ENCODE peak calls at places on chromosomes 1 and 21, in six cellular contexts. R is tibial nerve, N is adrenal gland, C is A549, X is prostate gland, O is upper lobe of left lung. F is an unnamed sample.

GRCh38 chr1:40986328-40986783 is 6.9 kb downstream of the CTPS1 start:
- DNase-seq in O (peak; percentile 35), C (no peak), N (no peak), X (no peak), R (no peak), F (no peak)

GRCh38 chr1:69568435-69569280 is 936 bp downstream of the LRRC7 start:
- DNase-seq in C (no peak), O (peak; percentile 66), N (no peak), R (no peak), X (no peak), F (no peak)

GRCh38 chr1:216183007-216183406 is 240.2 kb downstream of the USH2A start:
- DNase-seq in R (no peak), C (no peak), N (no peak), O (no peak), X (no peak), F (no peak)

GRCh38 chr1:110912784-110913183 is 39.8 kb downstream of the CD53 start:
- DNase-seq in X (no peak), R (no peak), O (no peak), C (no peak), N (no peak), F (no peak)

GRCh38 chr1:181102841-181103240 is 14.3 kb downstream of the IER5 start:
- DNase-seq in C (no peak), R (no peak), O (no peak), N (no peak), X (no peak), F (no peak)

GRCh38 chr1:91552091-91552490 is 51.4 kb downstream of the CDC7 start:
- DNase-seq in O (no peak), N (no peak), C (no peak), X (no peak), R (no peak), F (no peak)

GRCh38 chr1:861714-862113 is 62.0 kb upstream of the SAMD11 start:
- DNase-seq in O (no peak), X (no peak), R (no peak), C (no peak), N (no peak), F (no peak)

GRCh38 chr1:182809414-182809957 is 19.9 kb downstream of the NPL start:
- DNase-seq in C (no peak), N (no peak), X (no peak), R (no peak), O (no peak), F (no peak)

GRCh38 chr1:159595006-159595405 is 7.4 kb downstream of the APCS start:
- DNase-seq in O (no peak), R (no peak), C (no peak), N (no peak), X (no peak), F (no peak)

GRCh38 chr1:45246760-45247159 is 40.4 kb upstream of the ZSWIM5 start:
- DNase-seq in N (peak; percentile 37), C (peak; percentile 58), O (no peak), R (no peak), X (peak; percentile 5), F (no peak)

GRCh38 chr1:14567056-14567455 is 31.4 kb upstream of the KAZN start:
- DNase-seq in C (peak; percentile 12), N (no peak), X (no peak), O (no peak), R (no peak), F (no peak)

GRCh38 chr21:46151989-46152938 is 3.1 kb downstream of the FTCD start:
- DNase-seq in C (no peak), N (peak; percentile 0), O (peak; percentile 66), X (no peak), R (no peak), F (peak; percentile 30)

GRCh38 chr21:35044770-35045538 is 4.1 kb downstream of the RUNX1 start:
- DNase-seq in X (no peak), O (no peak), C (no peak), R (no peak), N (no peak), F (no peak)

GRCh38 chr21:35046880-35047229 is 2.2 kb downstream of the RUNX1 start:
- DNase-seq in N (peak; percentile 15), X (no peak), C (no peak), O (no peak), R (no peak), F (no peak)

GRCh38 chr21:35045539-35046222 is 3.4 kb downstream of the RUNX1 start:
- DNase-seq in R (no peak), O (no peak), N (no peak), X (no peak), C (no peak), F (no peak)

GRCh38 chr21:35048183-35048601 is 910 bp downstream of the RUNX1 start:
- DNase-seq in X (no peak), N (peak; percentile 23), O (peak; percentile 40), C (peak; percentile 7), R (no peak), F (no peak)

DNA sequence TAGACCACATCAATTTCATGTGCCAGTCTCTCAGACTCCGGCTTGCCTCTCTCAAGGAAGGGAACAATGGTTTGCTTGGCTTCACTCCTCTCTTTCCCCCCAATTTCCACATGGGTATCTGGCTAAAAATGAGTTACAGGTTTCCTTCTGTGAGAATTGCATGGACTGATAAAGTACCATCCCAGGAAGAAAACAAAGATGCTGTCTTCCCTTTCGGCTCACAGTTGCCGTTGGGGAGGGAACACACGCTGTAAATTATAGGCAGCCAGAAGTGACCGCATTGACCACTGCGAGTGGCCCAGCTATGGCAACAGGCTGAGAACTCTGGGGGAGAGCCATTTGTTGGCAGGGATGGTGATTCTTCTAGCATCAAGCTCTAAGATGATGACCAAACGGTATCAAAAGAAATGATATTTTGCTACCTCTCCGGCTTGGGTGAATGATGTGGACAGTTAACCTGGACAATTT is 2.8 kb downstream of the RUNX1 start:
- DNase-seq in R (no peak), O (no peak), C (no peak), X (no peak), N (no peak), F (no peak)
- H3K4me1 ChIP-seq in R (peaks cover 28% of the 10 kb centered on the region), O (peaks cover 40% of the 10 kb centered on the region), C (peaks cover 31% of the 10 kb centered on the region), X (peaks cover 3% of the 10 kb centered on the region), N (peaks cover 5% of the 10 kb centered on the region), F (no peaks in the 10 kb centered on the region)

GRCh38 chr1:2979191-2980072 is 41.8 kb upstream of the ACTRT2 start:
- DNase-seq in N (no peak), C (no peak), X (no peak), O (peak; percentile 66), R (no peak), F (no peak)
- TF ChIP-seq POLR2A in N (no peak), C (no peak), X (no peak), O (no peak), R (no peak), F (no peak)

GRCh38 chr21:44800103-44800502 is 1.5 kb downstream of the UBE2G2 start:
- DNase-seq in O (no peak), R (peak; percentile 45), C (peak; percentile 43), X (no peak), N (no peak), F (no peak)
- H3K4me3 ChIP-seq in O (no peak overlapping the region), R (peak overlapping the region; percentile 98), C (peak overlapping the region; percentile 91), X (no peak overlapping the region), N (no peak overlapping the region), F (no peak overlapping the region)

GRCh38 chr21:44927259-44927586 is 6.5 kb upstream of the ITGB2 start:
- DNase-seq in R (no peak), N (no peak), X (no peak), C (no peak), O (no peak), F (no peak)
- H3K4me1 ChIP-seq in R (peaks cover 67% of the 10 kb centered on the region), N (peaks cover 27% of the 10 kb centered on the region), X (peaks cover 8% of the 10 kb centered on the region), C (peaks cover 45% of the 10 kb centered on the region), O (peaks cover 68% of the 10 kb centered on the region), F (peaks cover 30% of the 10 kb centered on the region)

DNA sequence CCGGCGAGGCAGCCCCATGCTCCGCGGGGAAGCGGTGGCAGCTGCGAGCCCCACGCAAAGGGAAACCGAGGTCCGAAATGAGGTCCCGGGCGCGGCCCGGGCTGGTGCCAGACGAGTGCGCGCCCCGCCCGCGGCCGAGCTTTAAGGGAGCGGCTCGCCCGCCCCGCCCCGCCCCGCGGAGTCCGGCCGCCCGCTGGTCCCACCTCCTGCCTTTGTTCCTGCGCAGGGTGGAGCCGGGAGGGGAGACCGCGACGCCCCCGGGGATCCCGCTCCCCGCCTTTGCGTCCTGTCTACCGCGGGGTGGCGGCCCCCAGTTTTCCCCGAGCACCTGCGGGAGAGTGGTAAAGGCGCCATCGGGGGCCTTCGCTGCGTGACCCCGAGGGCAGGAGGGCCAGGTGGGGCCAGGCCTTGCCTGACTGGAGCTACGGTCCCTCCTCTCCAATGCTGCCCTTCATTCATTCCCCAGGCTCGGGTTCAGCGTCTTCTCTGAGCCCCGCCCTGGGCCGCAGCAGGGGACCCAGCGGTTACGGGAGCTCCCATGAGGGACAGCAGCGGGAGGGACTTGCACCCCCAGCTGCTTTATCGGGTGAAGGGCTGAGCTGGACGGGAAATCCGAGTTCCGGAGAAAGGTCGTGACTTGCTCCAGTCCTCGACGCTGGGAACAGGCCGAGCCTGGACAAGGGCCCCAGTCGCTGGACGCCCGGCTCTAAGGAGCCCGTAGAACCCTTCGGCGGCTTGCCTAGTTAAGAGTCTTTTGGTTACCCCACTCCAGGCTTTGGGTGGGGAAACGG is at the start of gene HES2:
- DNase-seq in N (no peak), X (no peak), C (no peak), O (peak; percentile 91), R (no peak), F (no peak)
- TF ChIP-seq POLR2A in N (no peak), X (peak; percentile 46), C (peak; percentile 47), O (no peak), R (no peak), F (no peak)

GRCh38 chr1:93692983-93693591 is 11.4 kb upstream of the BCAR3 start:
- DNase-seq in C (peak; percentile 71), X (peak; percentile 78), N (no peak), R (no peak), O (no peak), F (no peak)

GRCh38 chr1:93692001-93692400 is 10.4 kb upstream of the BCAR3 start:
- DNase-seq in C (no peak), R (no peak), N (no peak), O (no peak), X (no peak), F (no peak)

GRCh38 chr1:93694039-93694438 is 12.4 kb upstream of the BCAR3 start:
- DNase-seq in N (no peak), X (no peak), C (peak; percentile 30), O (no peak), R (no peak), F (no peak)

GRCh38 chr1:93690921-93691789 is 9.5 kb upstream of the BCAR3 start:
- DNase-seq in C (no peak), X (no peak), N (no peak), O (no peak), R (no peak), F (no peak)

GRCh38 chr1:93692451-93692861 is 10.8 kb upstream of the BCAR3 start:
- DNase-seq in X (no peak), N (no peak), R (no peak), C (peak; percentile 42), O (no peak), F (no peak)
- H3K4me3 ChIP-seq in X (no peak overlapping the region), N (no peak overlapping the region), R (no peak overlapping the region), C (peak overlapping the region; percentile 11), O (no peak overlapping the region), F (no peak overlapping the region)